ENCODE peak calls at places on chromosome 22, in nine cellular contexts. R, B, X, A, Z, H, D, T and U are unnamed samples.

GRCh38 chr22:26674211-26675190 is 17.1 kb downstream of the MIAT start:
- DNase-seq in D (no peak), R (no peak), T (no peak), B (peak), Z (no peak), A (no peak), X (no peak), H (no peak), U (peak)

GRCh38 chr22:22856885-22857606 is 30.6 kb upstream of the IGLL5 start:
- DNase-seq in H (no peak), T (no peak), B (no peak), R (no peak), Z (no peak), X (no peak), D (no peak), A (no peak), U (no peak)

GRCh38 chr22:21945453-21946261 is 7.0 kb downstream of the PPM1F start:
- DNase-seq in H (no peak), T (no peak), Z (no peak), B (peak), X (no peak), D (no peak), A (no peak), R (no peak), U (no peak)

GRCh38 chr22:50717709-50718351 is 20.2 kb upstream of the ACR start:
- DNase-seq in R (no peak), D (no peak), H (no peak), A (peak), B (no peak), Z (no peak), T (no peak), X (no peak), U (no peak)

GRCh38 chr22:38327805-38328204 is 10.6 kb upstream of the CSNK1E start:
- DNase-seq in B (no peak), X (no peak), Z (no peak), T (peak), A (no peak), D (peak), R (peak), H (no peak), U (no peak)

GRCh38 chr22:46041642-46042041 is 64.7 kb upstream of the WNT7B start:
- DNase-seq in A (peak), T (no peak), R (no peak), H (no peak), X (no peak), Z (no peak), B (peak), D (no peak), U (no peak)

GRCh38 chr22:26648011-26648497 is 9.3 kb upstream of the MIAT start:
- DNase-seq in T (no peak), H (no peak), X (no peak), R (peak), Z (no peak), B (peak), D (no peak), A (no peak), U (peak)

GRCh38 chr22:46061431-46062231 is 84.7 kb upstream of the WNT7B start:
- DNase-seq in H (no peak), A (peak), T (no peak), Z (no peak), R (peak), X (no peak), D (no peak), B (peak), U (no peak)

GRCh38 chr22:26321469-26321913 is 107.6 kb upstream of the ASPHD2 start:
- DNase-seq in H (no peak), B (no peak), X (no peak), T (peak), D (no peak), Z (no peak), A (peak), R (no peak), U (peak)

GRCh38 chr22:18090286-18090685 is 12.5 kb downstream of the PEX26 start:
- DNase-seq in X (no peak), Z (no peak), D (no peak), H (no peak), B (no peak), T (no peak), A (no peak), R (no peak), U (no peak)
- TF ChIP-seq POLR2A in X (no peak), Z (no peak), D (no peak), H (no peak), B (no peak), T (no peak), A (no peak), R (no peak), U (no peak)

DNA sequence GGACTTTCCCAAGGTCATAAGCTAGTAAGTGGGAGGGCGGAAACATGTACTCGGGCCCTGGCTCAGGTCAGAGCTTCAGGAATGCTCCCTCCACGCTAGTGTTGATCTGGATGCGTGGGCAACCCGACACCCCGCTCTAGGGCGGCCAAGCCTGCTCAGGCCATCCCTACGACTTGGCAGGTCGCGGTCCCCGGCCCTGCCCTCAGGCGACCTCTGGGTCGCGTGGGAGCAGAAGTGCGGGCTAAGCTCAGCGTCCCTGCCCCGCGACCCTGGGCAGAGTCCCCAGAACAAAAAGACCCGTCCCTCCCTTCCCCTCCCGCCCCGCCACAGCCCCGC is 781 bp upstream of the TEF start:
- DNase-seq in R (no peak), X (no peak), A (peak), T (peak), Z (no peak), D (no peak), H (peak), B (no peak), U (no peak)
- TF ChIP-seq POLR2A in R (peak), X (no peak), A (peak), T (no peak), Z (peak), D (peak), H (no peak), B (peak), U (peak)

GRCh38 chr22:41446057-41446501 is 522 bp downstream of the TOB2 start:
- DNase-seq in Z (no peak), A (no peak), R (no peak), D (peak), B (peak), X (no peak), T (no peak), H (no peak), U (no peak)

GRCh38 chr22:41448189-41448808 is 1.7 kb upstream of the TOB2 start:
- DNase-seq in T (peak), D (peak), B (peak), R (peak), H (peak), Z (peak), X (peak), A (peak), U (peak)

GRCh38 chr22:41445171-41446056 is 1.2 kb downstream of the TOB2 start:
- DNase-seq in X (no peak), Z (no peak), D (peak), A (peak), R (no peak), H (no peak), T (no peak), B (peak), U (peak)

GRCh38 chr22:41447435-41448188 is 1.0 kb upstream of the TOB2 start:
- DNase-seq in X (no peak), A (peak), H (no peak), T (no peak), R (peak), B (peak), Z (no peak), D (peak), U (peak)

DNA sequence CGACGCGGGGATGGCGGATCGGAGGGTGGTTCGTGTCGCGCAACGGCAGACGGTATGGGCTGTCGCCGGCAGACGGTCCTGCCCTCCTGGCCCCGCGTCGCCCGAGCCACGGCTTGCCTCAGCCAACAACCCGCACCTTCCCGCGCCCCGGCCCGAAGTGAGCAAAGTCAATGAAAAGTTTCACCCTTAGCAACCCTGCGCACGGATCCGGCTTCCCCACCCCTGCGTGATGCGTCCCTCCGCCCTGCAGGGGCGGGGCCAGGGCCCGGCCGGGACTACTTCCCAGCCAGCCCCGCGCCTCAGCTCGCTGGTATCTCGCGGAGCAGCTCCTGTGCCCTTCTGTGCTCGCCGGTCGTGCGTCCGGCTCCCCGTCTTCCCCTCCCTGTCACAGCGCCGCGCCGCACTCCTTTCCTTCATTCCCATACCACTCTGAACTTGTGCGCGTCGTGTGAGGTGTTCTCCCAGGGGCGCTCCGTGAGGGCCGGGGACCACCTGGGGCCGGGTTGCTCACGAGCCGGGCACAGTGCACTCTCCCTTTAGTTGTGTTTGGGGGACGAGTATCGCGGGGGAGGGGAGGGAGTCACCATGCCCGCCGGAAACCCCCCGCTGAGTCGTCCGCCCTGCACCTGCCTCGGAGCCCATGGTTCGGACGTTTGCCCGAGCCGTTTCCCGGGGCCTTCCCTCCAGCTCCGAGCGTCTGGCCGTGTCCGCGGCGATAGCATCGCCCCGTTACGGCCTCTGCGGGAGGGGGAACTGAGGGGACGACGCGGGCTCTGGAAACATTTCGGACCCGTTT is at the start of gene TOB2:
- DNase-seq in D (peak), A (peak), X (peak), Z (peak), T (no peak), B (peak), R (peak), H (peak), U (peak)
- TF ChIP-seq POLR2A in D (peak), A (peak), X (peak), Z (peak), T (peak), B (peak), R (peak), H (peak), U (peak)

GRCh38 chr22:35352214-35353111 is 28.4 kb upstream of the HMOX1 start:
- DNase-seq in B (peak), A (peak), Z (no peak), D (peak), H (peak), X (peak), T (no peak), R (peak), U (peak)
- TF ChIP-seq POLR2A in B (no peak), A (peak), Z (peak), D (no peak), H (no peak), X (no peak), T (no peak), R (peak), U (peak)

GRCh38 chr22:31215018-31215535 is 3.0 kb downstream of the LIMK2 start:
- DNase-seq in T (no peak), D (no peak), A (no peak), X (no peak), R (no peak), B (no peak), Z (no peak), H (no peak), U (no peak)

GRCh38 chr22:31211504-31211861 is 615 bp upstream of the LIMK2 start:
- DNase-seq in T (no peak), Z (no peak), H (no peak), R (no peak), D (no peak), A (no peak), B (no peak), X (no peak), U (no peak)

GRCh38 chr22:31212783-31213626 is 907 bp downstream of the LIMK2 start:
- DNase-seq in Z (no peak), D (no peak), X (no peak), R (no peak), B (peak), T (no peak), H (no peak), A (no peak), U (no peak)

GRCh38 chr22:31210830-31211503 is 1.1 kb upstream of the LIMK2 start:
- DNase-seq in T (no peak), Z (no peak), R (no peak), D (no peak), A (peak), X (no peak), H (no peak), B (no peak), U (no peak)

GRCh38 chr22:31211862-31212730 is at the start of gene LIMK2:
- DNase-seq in T (peak), D (peak), B (peak), Z (peak), H (peak), X (peak), A (peak), R (peak), U (peak)
- TF ChIP-seq POLR2A in T (peak), D (peak), B (peak), Z (peak), H (peak), X (no peak), A (peak), R (peak), U (peak)

DNA sequence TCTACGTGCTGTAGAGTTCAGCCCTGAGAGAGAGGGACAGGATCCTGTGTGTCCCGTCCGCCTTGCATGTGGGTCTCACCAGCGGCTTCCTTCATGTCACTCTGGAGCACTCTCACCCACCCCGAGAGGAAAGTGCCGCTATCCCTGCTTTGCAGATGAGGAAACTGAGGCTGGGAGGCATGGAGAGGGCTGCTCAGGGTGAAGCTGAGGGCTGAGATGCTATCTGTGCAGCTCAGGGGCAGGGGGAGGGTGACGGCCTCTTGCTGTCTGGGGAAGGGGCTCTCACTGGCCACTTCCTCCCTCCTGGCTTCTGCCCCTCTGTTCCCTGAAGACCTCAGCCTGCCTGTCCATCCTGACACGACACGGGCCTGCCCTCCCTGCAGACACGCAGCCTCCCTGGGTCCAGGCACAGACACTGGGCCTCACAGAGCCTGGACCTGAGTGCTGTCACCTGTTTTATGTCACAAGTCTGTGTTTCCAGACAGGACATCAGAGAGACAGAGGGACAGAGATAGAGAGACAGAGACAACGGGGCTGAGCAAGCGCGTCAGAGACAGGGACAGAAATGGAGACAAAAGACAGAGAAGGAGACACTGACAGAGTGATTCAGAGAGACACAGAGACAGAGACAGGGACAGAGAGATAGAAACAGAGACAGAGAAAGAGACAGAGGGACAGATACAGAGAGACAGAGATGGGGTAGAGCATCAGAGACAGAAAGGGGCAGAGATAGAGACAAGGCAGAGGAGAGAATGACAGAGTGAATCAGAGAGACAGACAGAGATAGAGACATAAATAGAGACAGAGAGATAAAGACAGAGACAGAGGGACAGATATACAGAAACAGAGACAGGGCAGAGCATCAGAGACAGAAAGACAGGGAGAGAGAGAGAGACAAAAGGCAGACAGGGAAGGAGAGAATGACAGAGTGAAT is 53.1 kb downstream of the MCM5 start:
- DNase-seq in D (no peak), Z (no peak), H (no peak), B (no peak), T (no peak), R (no peak), X (no peak), A (no peak), U (no peak)
- TF ChIP-seq POLR2A in D (no peak), Z (no peak), H (no peak), B (no peak), T (no peak), R (no peak), X (no peak), A (no peak), U (no peak)

DNA sequence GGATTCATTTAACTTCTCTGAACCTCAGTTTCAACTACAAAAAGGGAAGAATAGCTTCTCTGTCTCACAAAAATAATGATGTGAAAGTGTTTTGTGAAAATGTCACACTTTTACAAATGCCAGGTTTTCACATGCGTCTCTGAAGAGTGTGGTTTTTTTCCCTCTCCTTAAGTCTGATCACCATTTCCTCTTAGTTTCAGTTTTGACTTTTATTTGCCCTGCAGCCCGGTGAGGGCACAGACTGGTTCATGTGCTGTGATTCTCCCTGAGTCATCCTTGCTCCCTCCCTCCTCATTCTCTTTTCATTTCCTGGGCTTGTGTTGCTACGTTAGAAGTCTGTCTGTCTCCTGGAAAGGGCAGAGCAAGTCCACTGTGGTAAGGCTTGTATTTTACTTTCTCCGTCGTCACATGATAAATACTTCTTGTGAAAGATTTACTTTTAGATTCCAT is 67.8 kb downstream of the BID start:
- DNase-seq in B (no peak), Z (peak), D (peak), A (peak), T (peak), X (no peak), R (no peak), H (peak), U (peak)
- TF ChIP-seq POLR2A in B (peak), Z (no peak), D (no peak), A (peak), T (no peak), X (no peak), R (peak), H (no peak), U (no peak)

DNA sequence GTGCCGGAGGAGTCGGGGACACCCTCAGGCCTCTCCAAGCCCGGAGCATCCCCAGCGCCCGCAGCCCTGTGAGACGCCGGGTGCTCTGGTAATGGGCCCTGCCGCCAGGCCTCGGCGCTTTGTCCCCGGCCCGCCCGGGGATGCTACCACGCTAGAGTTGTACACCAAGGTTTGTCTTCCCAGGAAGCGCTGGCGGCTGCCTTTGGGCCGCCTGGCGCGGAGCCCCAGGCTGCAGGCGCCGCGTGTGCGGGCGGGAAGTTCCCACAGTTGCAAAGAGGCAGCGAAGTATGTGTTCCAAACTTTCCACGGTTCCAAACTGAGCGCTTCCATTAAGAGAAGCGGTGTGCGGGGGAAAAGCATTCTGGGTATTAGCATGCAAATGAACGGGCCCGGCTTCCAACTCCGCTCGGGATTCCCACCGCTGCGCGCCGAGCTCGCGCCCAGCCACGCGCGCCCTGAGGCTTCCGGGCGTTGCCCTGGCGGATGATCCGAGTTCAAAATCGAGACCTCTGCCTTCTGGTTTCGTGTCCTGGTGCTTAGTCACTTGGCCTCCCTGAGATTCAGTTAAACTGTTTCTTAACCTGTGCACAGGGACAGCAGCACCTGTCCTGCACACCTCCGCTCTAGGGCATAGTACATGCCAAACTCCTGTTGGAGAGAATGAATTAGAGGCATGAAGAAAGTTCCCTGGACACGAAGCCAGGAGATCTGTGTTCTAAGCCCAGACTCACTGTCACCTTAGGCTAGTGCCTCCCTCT is 1.3 kb upstream of the PATZ1 start:
- DNase-seq in D (peak), T (no peak), A (peak), H (peak), B (peak), R (peak), Z (peak), X (no peak), U (peak)
- TF ChIP-seq POLR2A in D (peak), T (no peak), A (no peak), H (no peak), B (peak), R (peak), Z (peak), X (no peak), U (peak)